ENCODE peak calls at places on chromosome 10, in four cellular contexts. One of them, this sample, is unnamed.

GRCh38 chr10:59098811-59099452 is 77.5 kb upstream of the PHYHIPL start:
- DNase-seq in stimulated activated CD8-positive, alpha-beta memory T cell treated with anti-CD3 and anti-CD28 coated beads, Interleukin-15, amount 100 ng/mL, for 24 hours: no peak
- DNase-seq in CD8-positive, alpha-beta T cell: no peak
- DNase-seq in D341Med: peak
- DNase-seq in this sample: no peak

GRCh38 chr10:28975891-28976471 is 298.7 kb downstream of the BAMBI start:
- DNase-seq in CD8-positive, alpha-beta T cell: no peak
- DNase-seq in D341Med: no peak
- DNase-seq in stimulated activated CD8-positive, alpha-beta memory T cell treated with anti-CD3 and anti-CD28 coated beads, Interleukin-15, amount 100 ng/mL, for 24 hours: no peak
- DNase-seq in this sample: no peak

GRCh38 chr10:74738052-74738451 is 88.3 kb upstream of the KAT6B start:
- DNase-seq in CD8-positive, alpha-beta T cell: no peak
- DNase-seq in D341Med: no peak
- DNase-seq in stimulated activated CD8-positive, alpha-beta memory T cell treated with anti-CD3 and anti-CD28 coated beads, Interleukin-15, amount 100 ng/mL, for 24 hours: no peak
- DNase-seq in this sample: peak

GRCh38 chr10:101629781-101630419 is 41.8 kb downstream of the DPCD start:
- DNase-seq in D341Med: no peak
- DNase-seq in CD8-positive, alpha-beta T cell: no peak
- DNase-seq in stimulated activated CD8-positive, alpha-beta memory T cell treated with anti-CD3 and anti-CD28 coated beads, Interleukin-15, amount 100 ng/mL, for 24 hours: no peak
- DNase-seq in this sample: no peak

GRCh38 chr10:60942604-60943269 is 1.2 kb downstream of the RHOBTB1 start:
- DNase-seq in stimulated activated CD8-positive, alpha-beta memory T cell treated with anti-CD3 and anti-CD28 coated beads, Interleukin-15, amount 100 ng/mL, for 24 hours: no peak
- DNase-seq in CD8-positive, alpha-beta T cell: peak
- DNase-seq in D341Med: no peak
- DNase-seq in this sample: peak

GRCh38 chr10:114523876-114524275 is 119.6 kb upstream of the AFAP1L2 start:
- DNase-seq in stimulated activated CD8-positive, alpha-beta memory T cell treated with anti-CD3 and anti-CD28 coated beads, Interleukin-15, amount 100 ng/mL, for 24 hours: no peak
- DNase-seq in D341Med: no peak
- DNase-seq in CD8-positive, alpha-beta T cell: peak
- DNase-seq in this sample: no peak

GRCh38 chr10:14732146-14732545 is 42.6 kb downstream of the FAM107B start:
- DNase-seq in D341Med: no peak
- DNase-seq in stimulated activated CD8-positive, alpha-beta memory T cell treated with anti-CD3 and anti-CD28 coated beads, Interleukin-15, amount 100 ng/mL, for 24 hours: no peak
- DNase-seq in CD8-positive, alpha-beta T cell: no peak
- DNase-seq in this sample: no peak

GRCh38 chr10:29150010-29150409 is 138.9 kb upstream of the LYZL1 start:
- DNase-seq in D341Med: no peak
- DNase-seq in stimulated activated CD8-positive, alpha-beta memory T cell treated with anti-CD3 and anti-CD28 coated beads, Interleukin-15, amount 100 ng/mL, for 24 hours: no peak
- DNase-seq in CD8-positive, alpha-beta T cell: no peak
- DNase-seq in this sample: no peak

GRCh38 chr10:17742918-17743317 is 9.1 kb upstream of the TMEM236 start:
- DNase-seq in stimulated activated CD8-positive, alpha-beta memory T cell treated with anti-CD3 and anti-CD28 coated beads, Interleukin-15, amount 100 ng/mL, for 24 hours: peak
- DNase-seq in D341Med: peak
- DNase-seq in CD8-positive, alpha-beta T cell: peak
- DNase-seq in this sample: peak

GRCh38 chr10:75825220-75825619 is 393.8 kb downstream of the LRMDA start:
- DNase-seq in CD8-positive, alpha-beta T cell: no peak
- DNase-seq in stimulated activated CD8-positive, alpha-beta memory T cell treated with anti-CD3 and anti-CD28 coated beads, Interleukin-15, amount 100 ng/mL, for 24 hours: no peak
- DNase-seq in D341Med: no peak
- DNase-seq in this sample: no peak

GRCh38 chr10:129883029-129883428 is 81.0 kb downstream of the EBF3 start:
- DNase-seq in CD8-positive, alpha-beta T cell: no peak
- DNase-seq in stimulated activated CD8-positive, alpha-beta memory T cell treated with anti-CD3 and anti-CD28 coated beads, Interleukin-15, amount 100 ng/mL, for 24 hours: no peak
- DNase-seq in D341Med: no peak
- DNase-seq in this sample: no peak

GRCh38 chr10:91805110-91805825 is 7.0 kb downstream of the TNKS2 start:
- DNase-seq in CD8-positive, alpha-beta T cell: no peak
- DNase-seq in D341Med: no peak
- DNase-seq in stimulated activated CD8-positive, alpha-beta memory T cell treated with anti-CD3 and anti-CD28 coated beads, Interleukin-15, amount 100 ng/mL, for 24 hours: no peak
- DNase-seq in this sample: no peak

GRCh38 chr10:99451981-99452380 is 21.6 kb upstream of the GOT1 start:
- DNase-seq in D341Med: no peak
- DNase-seq in CD8-positive, alpha-beta T cell: no peak
- DNase-seq in stimulated activated CD8-positive, alpha-beta memory T cell treated with anti-CD3 and anti-CD28 coated beads, Interleukin-15, amount 100 ng/mL, for 24 hours: no peak
- DNase-seq in this sample: no peak

GRCh38 chr10:60820093-60820769 is 42.0 kb downstream of the CDK1 start:
- DNase-seq in CD8-positive, alpha-beta T cell: no peak
- DNase-seq in stimulated activated CD8-positive, alpha-beta memory T cell treated with anti-CD3 and anti-CD28 coated beads, Interleukin-15, amount 100 ng/mL, for 24 hours: no peak
- DNase-seq in D341Med: no peak
- DNase-seq in this sample: peak

GRCh38 chr10:73094249-73094850 is 2.3 kb downstream of the P4HA1 start:
- DNase-seq in stimulated activated CD8-positive, alpha-beta memory T cell treated with anti-CD3 and anti-CD28 coated beads, Interleukin-15, amount 100 ng/mL, for 24 hours: no peak
- DNase-seq in CD8-positive, alpha-beta T cell: no peak
- DNase-seq in D341Med: no peak
- DNase-seq in this sample: no peak

GRCh38 chr10:80530251-80530650 is 7.5 kb upstream of the SH2D4B start:
- DNase-seq in CD8-positive, alpha-beta T cell: peak
- DNase-seq in D341Med: no peak
- DNase-seq in stimulated activated CD8-positive, alpha-beta memory T cell treated with anti-CD3 and anti-CD28 coated beads, Interleukin-15, amount 100 ng/mL, for 24 hours: no peak
- DNase-seq in this sample: no peak

GRCh38 chr10:71780722-71781121 is 7.4 kb upstream of the VSIR start:
- DNase-seq in D341Med: no peak
- DNase-seq in stimulated activated CD8-positive, alpha-beta memory T cell treated with anti-CD3 and anti-CD28 coated beads, Interleukin-15, amount 100 ng/mL, for 24 hours: no peak
- DNase-seq in CD8-positive, alpha-beta T cell: no peak
- DNase-seq in this sample: no peak

GRCh38 chr10:118276203-118276602 is 65.9 kb downstream of the FAM204A start:
- DNase-seq in CD8-positive, alpha-beta T cell: no peak
- DNase-seq in D341Med: no peak
- DNase-seq in stimulated activated CD8-positive, alpha-beta memory T cell treated with anti-CD3 and anti-CD28 coated beads, Interleukin-15, amount 100 ng/mL, for 24 hours: no peak
- DNase-seq in this sample: no peak

GRCh38 chr10:112755446-112756117 is 194.5 kb upstream of the TCF7L2 start:
- DNase-seq in stimulated activated CD8-positive, alpha-beta memory T cell treated with anti-CD3 and anti-CD28 coated beads, Interleukin-15, amount 100 ng/mL, for 24 hours: no peak
- DNase-seq in D341Med: no peak
- DNase-seq in CD8-positive, alpha-beta T cell: no peak
- DNase-seq in this sample: no peak

GRCh38 chr10:47278152-47278473 is 21.9 kb upstream of the GDF10 start:
- DNase-seq in D341Med: no peak
- DNase-seq in CD8-positive, alpha-beta T cell: no peak
- DNase-seq in stimulated activated CD8-positive, alpha-beta memory T cell treated with anti-CD3 and anti-CD28 coated beads, Interleukin-15, amount 100 ng/mL, for 24 hours: no peak
- DNase-seq in this sample: no peak

GRCh38 chr10:51029172-51029641 is 45.1 kb upstream of the PRKG1 start:
- DNase-seq in CD8-positive, alpha-beta T cell: no peak
- DNase-seq in stimulated activated CD8-positive, alpha-beta memory T cell treated with anti-CD3 and anti-CD28 coated beads, Interleukin-15, amount 100 ng/mL, for 24 hours: no peak
- DNase-seq in D341Med: no peak
- DNase-seq in this sample: no peak

GRCh38 chr10:102114861-102115618 is 5.1 kb downstream of the LDB1 start:
- DNase-seq in D341Med: peak
- DNase-seq in CD8-positive, alpha-beta T cell: peak
- DNase-seq in stimulated activated CD8-positive, alpha-beta memory T cell treated with anti-CD3 and anti-CD28 coated beads, Interleukin-15, amount 100 ng/mL, for 24 hours: peak
- DNase-seq in this sample: peak

This sample was measured in GM13977.